ENCODE peak calls at places on chromosomes 4 and X, in nine cellular contexts. B is HFF-Myc, G is nephron progenitor cell, C is BJ, D is foreskin fibroblast, Y is bronchial epithelial cell, Q is WERI-Rb-1, F is DND-41, K is glutamatergic neuron. X is an unnamed sample.

GRCh38 chrX:118928126-118928525 is 46.3 kb upstream of the LONRF3 start:
- DNase-seq in B (peak), D (peak), K (no peak), Q (no peak), F (no peak), C (no peak), Y (no peak), G (no peak), X (no peak)

GRCh38 chrX:8987672-8988250 is 46.2 kb downstream of the FAM9B start:
- DNase-seq in F (no peak), D (no peak), B (no peak), C (no peak), Q (no peak), Y (no peak), G (no peak), K (no peak), X (no peak)

GRCh38 chr4:2300431-2300861 is 38.5 kb upstream of the MXD4 start:
- DNase-seq in C (no peak), Q (no peak), D (no peak), B (no peak), K (peak), Y (no peak), F (peak), G (no peak), X (no peak)

GRCh38 chr4:142656178-142656577 is 189.9 kb downstream of the INPP4B start:
- DNase-seq in K (peak), B (peak), C (no peak), Y (no peak), Q (no peak), G (peak), F (peak), D (peak), X (no peak)

GRCh38 chr4:147709999-147710398 is 21.9 kb upstream of the ARHGAP10 start:
- DNase-seq in B (no peak), K (no peak), F (no peak), G (no peak), D (peak), C (no peak), Q (no peak), Y (no peak), X (no peak)

GRCh38 chr4:89243741-89244252 is 63.8 kb downstream of the GPRIN3 start:
- DNase-seq in Y (no peak), C (no peak), G (no peak), F (no peak), K (no peak), B (no peak), D (no peak), Q (no peak), X (no peak)

GRCh38 chr4:1472148-1472797 is 66.0 kb upstream of the NKX1-1 start:
- DNase-seq in D (no peak), F (no peak), K (peak), B (no peak), G (no peak), C (no peak), Q (peak), Y (no peak), X (no peak)

GRCh38 chrX:150934453-150934852 is 36.0 kb upstream of the CD99L2 start:
- DNase-seq in F (no peak), K (no peak), Q (no peak), D (peak), Y (peak), G (no peak), B (no peak), C (peak), X (no peak)

GRCh38 chr4:26862381-26862915 is 1.8 kb downstream of the STIM2 start:
- DNase-seq in B (no peak), G (no peak), C (no peak), F (no peak), K (no peak), Q (no peak), Y (no peak), D (no peak), X (no peak)

GRCh38 chrX:276588-277171 is 4.5 kb upstream of the PLCXD1 start:
- DNase-seq in K (no peak), B (no peak), D (peak), C (no peak), Y (peak), G (peak), Q (no peak), F (no peak), X (peak)

GRCh38 chrX:73069365-73070035 is 9.8 kb downstream of the PABPC1L2A start:
- DNase-seq in K (no peak), B (no peak), C (no peak), Q (no peak), Y (no peak), F (no peak), D (no peak), G (no peak), X (no peak)

GRCh38 chr4:4717692-4718091 is 141.8 kb upstream of the MSX1 start:
- DNase-seq in Y (peak), C (no peak), K (no peak), Q (no peak), B (no peak), F (no peak), D (no peak), G (no peak), X (no peak)

GRCh38 chrX:67582436-67582835 is 38.6 kb downstream of the AR start:
- DNase-seq in C (no peak), D (no peak), Q (no peak), F (no peak), K (no peak), Y (no peak), B (no peak), G (no peak), X (no peak)

GRCh38 chr4:121096629-121097028 is 24.3 kb upstream of the NDNF start:
- DNase-seq in K (no peak), F (no peak), G (no peak), C (peak), B (no peak), Y (peak), D (peak), Q (no peak), X (peak)

GRCh38 chr4:93416337-93417102 is 412.0 kb upstream of the ATOH1 start:
- DNase-seq in K (no peak), Y (peak), B (no peak), F (no peak), D (no peak), G (no peak), C (no peak), Q (no peak), X (no peak)

GRCh38 chr4:104743141-104743748 is 248.6 kb upstream of the CXXC4 start:
- DNase-seq in D (no peak), C (no peak), G (no peak), K (no peak), B (no peak), Y (no peak), Q (no peak), F (no peak), X (peak)

GRCh38 chr4:84237008-84237407 is 262.1 kb downstream of the NKX6-1 start:
- DNase-seq in F (no peak), G (no peak), C (no peak), D (peak), Q (no peak), K (no peak), B (no peak), Y (peak), X (no peak)

GRCh38 chr4:99506781-99507180 is 4.0 kb upstream of the C4orf17 start:
- DNase-seq in K (no peak), D (no peak), Q (no peak), B (no peak), F (no peak), C (no peak), Y (peak), G (no peak), X (no peak)

GRCh38 chr4:74175379-74175778 is 17.5 kb downstream of the MTHFD2L start:
- DNase-seq in G (no peak), F (no peak), Q (no peak), D (no peak), Y (no peak), C (no peak), K (no peak), B (no peak), X (no peak)

GRCh38 chrX:150544835-150545790 is 23.3 kb upstream of the MTM1 start:
- DNase-seq in C (no peak), G (no peak), D (no peak), K (no peak), B (no peak), Y (no peak), Q (no peak), F (no peak), X (no peak)

GRCh38 chr4:133711817-133712216 is 489.8 kb downstream of the PABPC4L start:
- DNase-seq in D (no peak), K (no peak), G (no peak), C (peak), B (no peak), Q (no peak), F (no peak), Y (no peak), X (no peak)

GRCh38 chrX:107714196-107714811 is 61.3 kb downstream of the TSC22D3 start:
- DNase-seq in D (no peak), B (no peak), Q (no peak), Y (no peak), C (no peak), G (no peak), K (no peak), F (no peak), X (no peak)

GRCh38 chr4:87055340-87055739 is 120.5 kb downstream of the AFF1 start:
- DNase-seq in K (no peak), F (no peak), B (no peak), Y (no peak), D (no peak), G (no peak), Q (no peak), C (no peak), X (no peak)

GRCh38 chrX:74383611-74384010 is 37.7 kb upstream of the SLC16A2 start:
- DNase-seq in B (peak), Q (peak), C (no peak), G (peak), K (peak), Y (peak), D (peak), F (peak), X (peak)

GRCh38 chr4:168784786-168785461 is 225.1 kb downstream of the CBR4 start:
- DNase-seq in B (no peak), C (no peak), F (no peak), Q (no peak), K (no peak), Y (peak), D (no peak), G (no peak), X (no peak)

GRCh38 chr4:83179205-83179604 is 64.7 kb upstream of the PLAC8 start:
- DNase-seq in B (no peak), D (no peak), Y (no peak), C (no peak), K (no peak), F (no peak), G (no peak), Q (no peak), X (no peak)

DNA sequence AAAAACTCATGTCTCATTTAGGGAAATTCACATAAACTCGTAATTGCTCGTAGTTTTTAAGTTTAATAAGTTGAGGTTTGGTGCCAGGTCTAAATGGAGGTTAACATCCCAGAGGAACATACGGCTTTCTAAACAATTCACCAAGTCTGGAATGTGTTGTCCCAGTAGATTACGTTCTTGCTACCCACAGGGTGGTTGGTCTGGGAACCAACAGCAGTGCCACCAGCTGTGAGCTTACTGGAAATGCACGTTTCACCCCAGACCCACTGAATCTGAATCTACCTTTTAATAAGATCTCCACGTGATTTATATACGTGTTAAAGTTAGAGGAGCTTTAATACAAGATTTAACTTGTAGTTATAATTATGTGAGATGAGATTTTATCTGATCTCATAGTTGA is 134.3 kb downstream of the BMPR1B start:
- DNase-seq in Y (no peak), B (no peak), D (no peak), C (no peak), K (no peak), G (no peak), Q (no peak), F (no peak), X (no peak)
- TF ChIP-seq CTCF in Y (no peak), B (no peak), D (no peak), C (no peak), K (no peak), G (no peak), Q (peak), F (peak), X (no peak)

GRCh38 chr4:162770761-162771490 is 395.8 kb downstream of the NAF1 start:
- DNase-seq in C (no peak), K (no peak), Q (no peak), G (no peak), Y (no peak), F (no peak), D (no peak), B (no peak), X (no peak)
- TF ChIP-seq CTCF in C (no peak), K (no peak), Q (no peak), G (no peak), Y (no peak), F (no peak), D (no peak), B (no peak), X (no peak)

GRCh38 chrX:53683556-53684414 is 2.7 kb downstream of the HUWE1 start:
- DNase-seq in B (peak), D (peak), K (peak), Q (peak), G (peak), C (peak), Y (peak), F (peak), X (peak)

GRCh38 chrX:53682885-53683555 is 3.5 kb downstream of the HUWE1 start:
- DNase-seq in D (peak), B (no peak), K (peak), Q (peak), G (peak), Y (peak), F (peak), C (no peak), X (peak)

GRCh38 chrX:53678667-53679066 is 7.9 kb downstream of the HUWE1 start:
- DNase-seq in Q (no peak), Y (peak), K (no peak), C (no peak), G (no peak), F (no peak), B (no peak), D (no peak), X (no peak)

GRCh38 chrX:53684415-53685192 is 1.9 kb downstream of the HUWE1 start:
- DNase-seq in Q (no peak), Y (no peak), D (no peak), B (no peak), K (peak), F (no peak), G (peak), C (no peak), X (no peak)

GRCh38 chrX:53681661-53682060 is 4.9 kb downstream of the HUWE1 start:
- DNase-seq in G (no peak), K (no peak), B (no peak), C (no peak), F (no peak), D (no peak), Q (no peak), Y (peak), X (no peak)
- TF ChIP-seq CTCF in G (no peak), K (no peak), B (no peak), C (no peak), F (no peak), D (no peak), Q (no peak), Y (no peak), X (no peak)

GRCh38 chr4:47915378-47915777 is 995 bp upstream of the NFXL1 start:
- DNase-seq in G (no peak), Q (no peak), C (no peak), K (no peak), F (no peak), B (no peak), D (no peak), Y (no peak), X (no peak)

GRCh38 chr4:47913858-47914218 is 545 bp downstream of the NFXL1 start:
- DNase-seq in G (peak), F (peak), K (peak), B (no peak), Y (peak), D (no peak), Q (peak), C (no peak), X (peak)

GRCh38 chr4:47914926-47915237 is 499 bp upstream of the NFXL1 start:
- DNase-seq in Y (no peak), G (no peak), B (no peak), Q (no peak), D (no peak), F (no peak), C (no peak), K (no peak), X (no peak)

GRCh38 chr4:47914219-47914925 is at the start of gene NFXL1:
- DNase-seq in F (peak), Q (peak), G (peak), D (peak), C (peak), K (peak), B (peak), Y (peak), X (peak)

GRCh38 chr4:47913328-47913727 is 1.1 kb downstream of the NFXL1 start:
- DNase-seq in K (no peak), Y (peak), D (no peak), Q (no peak), G (no peak), B (no peak), C (no peak), F (no peak), X (no peak)
- TF ChIP-seq CTCF in K (no peak), Y (no peak), D (no peak), Q (no peak), G (no peak), B (no peak), C (no peak), F (no peak), X (no peak)

DNA sequence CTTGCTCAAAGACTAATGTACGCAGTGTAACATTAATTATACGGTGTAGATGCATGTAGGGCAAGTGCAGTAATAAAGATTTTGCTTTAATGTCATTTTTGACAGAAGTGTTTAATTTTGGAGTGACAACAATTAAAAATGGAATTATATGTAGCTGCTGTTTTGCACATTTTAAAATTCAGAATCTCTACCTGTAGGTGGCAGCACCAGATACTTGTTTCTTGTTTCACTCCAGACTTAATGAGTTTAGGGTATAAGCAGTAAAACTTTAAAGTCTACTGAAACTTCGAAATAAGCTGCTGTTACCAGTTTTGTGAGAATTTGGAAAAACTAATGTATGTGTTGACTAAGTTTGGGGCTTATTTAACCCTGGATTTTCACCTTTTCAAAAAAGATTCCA is 144.9 kb downstream of the POLA1 start:
- DNase-seq in Q (no peak), D (peak), G (no peak), Y (peak), C (no peak), F (peak), K (no peak), B (no peak), X (peak)
- TF ChIP-seq CTCF in Q (peak), D (no peak), G (peak), Y (no peak), C (no peak), F (peak), K (peak), B (no peak), X (peak)

GRCh38 chrX:153952373-153953026 is 8.1 kb upstream of the RENBP start:
- DNase-seq in Y (no peak), Q (no peak), K (no peak), F (no peak), C (no peak), D (no peak), B (no peak), G (no peak), X (no peak)

GRCh38 chrX:153954618-153955450 is 10.4 kb upstream of the RENBP start:
- DNase-seq in F (no peak), D (no peak), G (no peak), Q (no peak), C (no peak), K (no peak), B (no peak), Y (no peak), X (no peak)

GRCh38 chrX:153955451-153955732 is 10.9 kb upstream of the RENBP start:
- DNase-seq in D (no peak), G (no peak), F (no peak), Q (no peak), Y (no peak), B (no peak), K (no peak), C (no peak), X (no peak)

GRCh38 chrX:153953342-153953830 is 8.9 kb upstream of the RENBP start:
- DNase-seq in Y (peak), K (peak), B (no peak), Q (peak), D (peak), F (peak), G (peak), C (no peak), X (peak)

GRCh38 chrX:153953892-153954617 is 9.6 kb upstream of the RENBP start:
- DNase-seq in F (no peak), K (no peak), B (no peak), Q (no peak), D (no peak), Y (no peak), G (no peak), C (no peak), X (no peak)
- TF ChIP-seq CTCF in F (peak), K (no peak), B (no peak), Q (peak), D (no peak), Y (no peak), G (no peak), C (no peak), X (no peak)

GRCh38 chr4:61739899-61740298 is 539.8 kb downstream of the ADGRL3 start:
- DNase-seq in F (no peak), B (no peak), D (no peak), Y (no peak), Q (no peak), K (no peak), G (no peak), C (no peak), X (no peak)

GRCh38 chr4:61740950-61741638 is 541.0 kb downstream of the ADGRL3 start:
- DNase-seq in F (no peak), C (no peak), B (no peak), Y (no peak), G (no peak), K (no peak), D (no peak), Q (no peak), X (no peak)
- TF ChIP-seq CTCF in F (no peak), C (no peak), B (no peak), Y (no peak), G (peak), K (peak), D (no peak), Q (no peak), X (no peak)